ENCODE peak calls at places on chromosomes 6 and 20, in eight cellular contexts. N, R, I, X, E, M, Z and C are unnamed samples.

GRCh38 chr20:24522452-24523330 is 53.3 kb downstream of the SYNDIG1 start:
- DNase-seq in R (no peak), E (no peak), X (no peak), Z (no peak), I (no peak), M (no peak), N (no peak), C (no peak)

GRCh38 chr6:37170273-37171140 is 555 bp downstream of the PIM1 start:
- DNase-seq in I (no peak), R (peak; percentile 9), N (no peak), Z (peak; percentile 19), X (peak; percentile 73), E (no peak), M (peak; percentile 70), C (peak; percentile 66)

GRCh38 chr6:141483561-141484061 is 649.1 kb upstream of the GJE1 start:
- DNase-seq in E (peak; percentile 82), Z (peak; percentile 97), M (peak; percentile 96), I (peak; percentile 88), N (peak; percentile 50), X (no peak), R (no peak), C (peak; percentile 94)

GRCh38 chr6:43838276-43839036 is 68.4 kb downstream of the VEGFA start:
- DNase-seq in R (no peak), X (peak; percentile 67), Z (peak; percentile 64), N (no peak), M (peak; percentile 79), E (peak; percentile 44), I (no peak), C (peak; percentile 73)

GRCh38 chr6:72533601-72534000 is 88.3 kb upstream of the KCNQ5 start:
- DNase-seq in E (no peak), R (no peak), M (no peak), X (no peak), Z (no peak), I (no peak), N (no peak), C (no peak)

GRCh38 chr6:42029062-42029685 is 21.1 kb upstream of the TAF8 start:
- DNase-seq in N (no peak), I (no peak), Z (no peak), R (no peak), M (no peak), E (no peak), X (no peak), C (no peak)

GRCh38 chr6:110814488-110815259 is 595 bp downstream of the CDK19 start:
- DNase-seq in N (no peak), R (peak; percentile 55), M (peak; percentile 57), I (no peak), X (peak; percentile 70), Z (peak; percentile 79), E (peak; percentile 5), C (peak; percentile 48)

GRCh38 chr20:15849131-15849685 is 724.0 kb downstream of the KIF16B start:
- DNase-seq in X (no peak), I (no peak), N (no peak), M (no peak), R (no peak), Z (no peak), E (no peak), C (no peak)

GRCh38 chr6:106702046-106702445 is 72.7 kb downstream of the QRSL1 start:
- DNase-seq in M (no peak), X (no peak), I (no peak), N (no peak), R (no peak), E (no peak), Z (no peak), C (no peak)

GRCh38 chr20:25061821-25062530 is 4.0 kb upstream of the ACSS1 start:
- DNase-seq in N (no peak), Z (no peak), X (no peak), M (no peak), E (no peak), R (no peak), I (no peak), C (no peak)

GRCh38 chr6:44531447-44532015 is 144.0 kb downstream of the CDC5L start:
- DNase-seq in X (no peak), Z (no peak), E (no peak), R (no peak), N (no peak), I (no peak), M (no peak), C (no peak)

GRCh38 chr6:166950443-166950821 is 5.9 kb downstream of the RNASET2 start:
- DNase-seq in M (no peak), E (no peak), R (no peak), Z (no peak), X (no peak), N (no peak), I (no peak), C (no peak)

GRCh38 chr6:140441256-140441655 is 1066.8 kb upstream of the CITED2 start:
- DNase-seq in E (no peak), I (peak; percentile 37), Z (peak; percentile 46), N (no peak), M (peak; percentile 97), X (peak; percentile 84), R (no peak), C (peak; percentile 76)